ENCODE peak calls at places on chromosomes 3 and 15, in five cellular contexts. R, B, Z, Y and H are unnamed samples.
A peak's percentile ranks its signal among the peaks of the same experiment; 100 is the strongest.

GRCh38 chr15:70411464-70411863 is 313.7 kb upstream of the TLE3 start:
- DNase-seq in R (no peak), B (no peak), Z (no peak), Y (no peak), H (no peak)

GRCh38 chr3:112013058-112013783 is 14.5 kb downstream of the TAGLN3 start:
- DNase-seq in R (peak; percentile 79), B (peak; percentile 71), Z (peak; percentile 63), Y (peak; percentile 67), H (peak; percentile 48)

GRCh38 chr3:195086341-195086740 is 184.6 kb downstream of the XXYLT1 start:
- DNase-seq in R (no peak), B (no peak), Z (no peak), Y (no peak), H (no peak)

GRCh38 chr3:45689787-45690145 is 570 bp downstream of the SACM1L start:
- DNase-seq in R (no peak), B (no peak), Z (no peak), Y (no peak), H (no peak)

GRCh38 chr15:72166716-72167417 is 30.7 kb downstream of the GRAMD2A start:
- DNase-seq in R (no peak), B (no peak), Z (no peak), Y (no peak), H (no peak)

GRCh38 chr3:39147711-39148115 is 5.7 kb downstream of the CSRNP1 start:
- DNase-seq in R (no peak), B (no peak), Z (no peak), Y (no peak), H (no peak)

GRCh38 chr3:143693506-143693905 is 154.8 kb downstream of the SLC9A9 start:
- DNase-seq in R (no peak), B (no peak), Z (no peak), Y (no peak), H (no peak)

GRCh38 chr3:117547956-117548550 is 838.5 kb downstream of the TUSC7 start:
- DNase-seq in R (peak; percentile 91), B (no peak), Z (no peak), Y (no peak), H (no peak)

GRCh38 chr3:102136183-102136582 is 286.9 kb downstream of the NFKBIZ start:
- DNase-seq in R (no peak), B (no peak), Z (no peak), Y (no peak), H (no peak)

GRCh38 chr3:14634763-14635400 is 16.7 kb upstream of the CCDC174 start:
- DNase-seq in R (peak; percentile 13), B (no peak), Z (no peak), Y (no peak), H (no peak)

GRCh38 chr3:57597973-57598351 is 818 bp upstream of the ARF4 start:
- DNase-seq in R (no peak), B (no peak), Z (no peak), Y (peak; percentile 28), H (no peak)

GRCh38 chr3:159892801-159893200 is 95.8 kb upstream of the IL12A start:
- DNase-seq in R (no peak), B (no peak), Z (no peak), Y (no peak), H (no peak)

GRCh38 chr3:123728014-123728413 is 143.2 kb upstream of the HACD2 start:
- DNase-seq in R (no peak), B (no peak), Z (no peak), Y (no peak), H (no peak)

GRCh38 chr15:68227806-68228142 is 1.8 kb downstream of the CLN6 start:
- DNase-seq in R (no peak), B (no peak), Z (no peak), Y (no peak), H (no peak)

GRCh38 chr3:178930116-178930515 is 141.5 kb downstream of the ZMAT3 start:
- DNase-seq in R (no peak), B (no peak), Z (no peak), Y (no peak), H (no peak)

GRCh38 chr15:40894689-40895308 is 549 bp downstream of the VPS18 start:
- DNase-seq in R (peak; percentile 73), B (peak; percentile 48), Z (peak; percentile 55), Y (peak; percentile 56), H (no peak)

GRCh38 chr3:174937488-174937887 is 78.4 kb downstream of the NAALADL2 start:
- DNase-seq in R (no peak), B (no peak), Z (peak; percentile 26), Y (no peak), H (no peak)

GRCh38 chr15:89630974-89631901 is 24.0 kb downstream of the KIF7 start:
- DNase-seq in R (no peak), B (no peak), Z (no peak), Y (peak; percentile 21), H (no peak)

GRCh38 chr15:73305331-73306211 is 63.2 kb downstream of the HCN4 start:
- DNase-seq in R (peak; percentile 86), B (no peak), Z (peak; percentile 60), Y (no peak), H (no peak)

GRCh38 chr3:192706272-192706671 is 21.1 kb downstream of the FGF12 start:
- DNase-seq in R (no peak), B (no peak), Z (no peak), Y (no peak), H (no peak)

GRCh38 chr3:28150465-28151206 is 90.8 kb upstream of the CMC1 start:
- DNase-seq in R (no peak), B (no peak), Z (no peak), Y (no peak), H (no peak)

GRCh38 chr15:101127503-101128076 is 124.3 kb downstream of the CHSY1 start:
- DNase-seq in R (no peak), B (no peak), Z (peak; percentile 94), Y (peak; percentile 68), H (peak; percentile 19)

GRCh38 chr3:119227064-119227850 is 13.4 kb downstream of the B4GALT4 start:
- DNase-seq in R (no peak), B (no peak), Z (no peak), Y (no peak), H (no peak)

GRCh38 chr3:124882749-124883148 is 4.4 kb downstream of the ITGB5 start:
- DNase-seq in R (no peak), B (no peak), Z (no peak), Y (no peak), H (no peak)

GRCh38 chr3:54891540-54891897 is 36.3 kb downstream of the LRTM1 start:
- DNase-seq in R (peak; percentile 79), B (no peak), Z (peak; percentile 98), Y (peak; percentile 64), H (peak; percentile 75)

GRCh38 chr15:34999906-35000305 is 11.8 kb upstream of the ZNF770 start:
- DNase-seq in R (no peak), B (no peak), Z (peak; percentile 15), Y (no peak), H (no peak)

GRCh38 chr15:44501768-44502366 is 35.1 kb upstream of the EIF3J start:
- DNase-seq in R (peak; percentile 20), B (no peak), Z (no peak), Y (no peak), H (no peak)

GRCh38 chr15:62618432-62618831 is 424.1 kb upstream of the TPM1 start:
- DNase-seq in R (peak; percentile 22), B (no peak), Z (peak; percentile 91), Y (no peak), H (no peak)

GRCh38 chr3:39812537-39812936 is 3.1 kb downstream of the MYRIP start:
- DNase-seq in R (no peak), B (no peak), Z (no peak), Y (peak; percentile 47), H (no peak)

GRCh38 chr15:100350434-100351226 is 8.9 kb upstream of the ADAMTS17 start:
- DNase-seq in R (peak; percentile 90), B (no peak), Z (peak; percentile 78), Y (peak; percentile 49), H (no peak)

GRCh38 chr15:96072821-96073220 is 257.7 kb upstream of the NR2F2 start:
- DNase-seq in R (peak; percentile 19), B (no peak), Z (no peak), Y (no peak), H (no peak)

GRCh38 chr3:133880287-133880686 is 15.4 kb downstream of the RAB6B start:
- DNase-seq in R (no peak), B (no peak), Z (no peak), Y (peak; percentile 20), H (no peak)

GRCh38 chr15:52308446-52309153 is 13.0 kb upstream of the MYO5C start:
- DNase-seq in R (no peak), B (no peak), Z (no peak), Y (no peak), H (no peak)

GRCh38 chr3:8001307-8001706 is 500.3 kb upstream of the LMCD1 start:
- DNase-seq in R (no peak), B (no peak), Z (no peak), Y (no peak), H (no peak)

GRCh38 chr15:50830477-50831354 is 65.2 kb upstream of the SPPL2A start:
- DNase-seq in R (no peak), B (no peak), Z (peak; percentile 50), Y (no peak), H (no peak)

GRCh38 chr3:146747928-146748327 is 142.8 kb upstream of the PLSCR5 start:
- DNase-seq in R (peak; percentile 10), B (no peak), Z (peak; percentile 6), Y (no peak), H (no peak)

GRCh38 chr3:57826952-57827723 is 71.0 kb downstream of the SLMAP start:
- DNase-seq in R (no peak), B (no peak), Z (no peak), Y (no peak), H (no peak)

GRCh38 chr3:183555541-183556081 is at the start of gene KLHL6:
- DNase-seq in R (no peak), B (no peak), Z (no peak), Y (peak; percentile 40), H (no peak)

GRCh38 chr15:33515121-33515520 is 204.4 kb downstream of the RYR3 start:
- DNase-seq in R (no peak), B (no peak), Z (no peak), Y (no peak), H (no peak)